ENCODE peak calls at places on chromosomes 6 and 20, in six cellular contexts. One of them, this sample, is unnamed.
A peak's percentile ranks its signal among the peaks of the same experiment; 100 is the strongest.

GRCh38 chr20:58714923-58715708 is 22.5 kb downstream of the NPEPL1 start:
- DNase-seq in IMR-90: no peak
- DNase-seq in A549: no peak
- DNase-seq in K562: no peak
- DNase-seq in SK-N-SH: peak; percentile 29
- DNase-seq in GM12878: no peak
- DNase-seq in this sample: no peak

GRCh38 chr6:30741789-30742315 is 635 bp downstream of the FLOT1 start:
- DNase-seq in A549: no peak
- DNase-seq in GM12878: no peak
- DNase-seq in SK-N-SH: no peak
- DNase-seq in K562: no peak
- DNase-seq in IMR-90: no peak
- DNase-seq in this sample: no peak

GRCh38 chr6:29744621-29745020 is 21.4 kb downstream of the HLA-F start:
- DNase-seq in SK-N-SH: no peak
- DNase-seq in A549: no peak
- DNase-seq in K562: no peak
- DNase-seq in GM12878: no peak
- DNase-seq in IMR-90: no peak
- DNase-seq in this sample: no peak

GRCh38 chr6:111844921-111845320 is 28.3 kb downstream of the FYN start:
- DNase-seq in K562: no peak
- DNase-seq in GM12878: no peak
- DNase-seq in SK-N-SH: no peak
- DNase-seq in A549: no peak
- DNase-seq in IMR-90: no peak
- DNase-seq in this sample: peak; percentile 56

GRCh38 chr6:139433647-139434419 is 59.4 kb upstream of the CITED2 start:
- DNase-seq in K562: peak; percentile 53
- DNase-seq in SK-N-SH: no peak
- DNase-seq in A549: no peak
- DNase-seq in IMR-90: peak; percentile 73
- DNase-seq in GM12878: no peak
- DNase-seq in this sample: no peak

GRCh38 chr6:169936355-169936975 is 185.0 kb downstream of the ERMARD start:
- DNase-seq in IMR-90: no peak
- DNase-seq in GM12878: no peak
- DNase-seq in A549: no peak
- DNase-seq in SK-N-SH: no peak
- DNase-seq in K562: no peak
- DNase-seq in this sample: no peak

GRCh38 chr6:148118303-148118702 is 224.3 kb upstream of the SASH1 start:
- DNase-seq in IMR-90: no peak
- DNase-seq in A549: no peak
- DNase-seq in K562: no peak
- DNase-seq in GM12878: no peak
- DNase-seq in SK-N-SH: no peak
- DNase-seq in this sample: no peak

GRCh38 chr6:155090166-155090565 is 95.1 kb downstream of the TIAM2 start:
- DNase-seq in SK-N-SH: no peak
- DNase-seq in A549: no peak
- DNase-seq in IMR-90: no peak
- DNase-seq in K562: no peak
- DNase-seq in GM12878: no peak
- DNase-seq in this sample: no peak

GRCh38 chr20:59204201-59204894 is 40.7 kb downstream of the ZNF831 start:
- DNase-seq in SK-N-SH: no peak
- DNase-seq in K562: no peak
- DNase-seq in GM12878: no peak
- DNase-seq in IMR-90: no peak
- DNase-seq in A549: no peak
- DNase-seq in this sample: no peak

GRCh38 chr6:121235386-121235785 is 98.9 kb downstream of the TBC1D32 start:
- DNase-seq in A549: no peak
- DNase-seq in K562: no peak
- DNase-seq in SK-N-SH: no peak
- DNase-seq in GM12878: no peak
- DNase-seq in IMR-90: no peak
- DNase-seq in this sample: no peak

GRCh38 chr20:4373454-4373853 is 348.3 kb upstream of the PRND start:
- DNase-seq in K562: no peak
- DNase-seq in GM12878: no peak
- DNase-seq in A549: no peak
- DNase-seq in SK-N-SH: no peak
- DNase-seq in IMR-90: no peak
- DNase-seq in this sample: no peak

GRCh38 chr6:8054276-8054675 is 9.9 kb downstream of the BLOC1S5 start:
- DNase-seq in IMR-90: peak; percentile 57
- DNase-seq in SK-N-SH: no peak
- DNase-seq in A549: no peak
- DNase-seq in K562: no peak
- DNase-seq in GM12878: no peak
- DNase-seq in this sample: no peak

GRCh38 chr6:150720774-150721233 is 121.1 kb downstream of the PLEKHG1 start:
- DNase-seq in A549: no peak
- DNase-seq in K562: no peak
- DNase-seq in SK-N-SH: no peak
- DNase-seq in GM12878: peak; percentile 94
- DNase-seq in IMR-90: no peak
- DNase-seq in this sample: no peak

GRCh38 chr20:50226093-50226974 is 35.7 kb downstream of the CEBPB start:
- DNase-seq in A549: no peak
- DNase-seq in SK-N-SH: no peak
- DNase-seq in IMR-90: peak; percentile 68
- DNase-seq in K562: peak; percentile 22
- DNase-seq in GM12878: no peak
- DNase-seq in this sample: no peak

GRCh38 chr6:11813585-11813984 is 35.0 kb upstream of the ADTRP start:
- DNase-seq in GM12878: no peak
- DNase-seq in IMR-90: no peak
- DNase-seq in A549: no peak
- DNase-seq in SK-N-SH: no peak
- DNase-seq in K562: no peak
- DNase-seq in this sample: no peak

GRCh38 chr6:39211183-39211582 is 18.1 kb downstream of the KCNK5 start:
- DNase-seq in K562: no peak
- DNase-seq in IMR-90: no peak
- DNase-seq in SK-N-SH: no peak
- DNase-seq in A549: no peak
- DNase-seq in GM12878: no peak
- DNase-seq in this sample: no peak

GRCh38 chr6:7726416-7727149 is 684 bp downstream of the BMP6 start:
- DNase-seq in SK-N-SH: peak; percentile 57
- DNase-seq in K562: no peak
- DNase-seq in A549: peak; percentile 19
- DNase-seq in GM12878: no peak
- DNase-seq in IMR-90: no peak
- DNase-seq in this sample: peak; percentile 46

GRCh38 chr6:152575186-152575585 is 62.0 kb downstream of the SYNE1 start:
- DNase-seq in SK-N-SH: no peak
- DNase-seq in GM12878: no peak
- DNase-seq in IMR-90: no peak
- DNase-seq in K562: no peak
- DNase-seq in A549: no peak
- DNase-seq in this sample: no peak

GRCh38 chr6:115133790-115134189 is 791.0 kb upstream of the HS3ST5 start:
- DNase-seq in K562: no peak
- DNase-seq in GM12878: no peak
- DNase-seq in A549: no peak
- DNase-seq in SK-N-SH: no peak
- DNase-seq in IMR-90: no peak
- DNase-seq in this sample: no peak

GRCh38 chr6:45651301-45651700 is 273.6 kb upstream of the SUPT3H start:
- DNase-seq in GM12878: no peak
- DNase-seq in SK-N-SH: no peak
- DNase-seq in A549: no peak
- DNase-seq in K562: no peak
- DNase-seq in IMR-90: no peak
- DNase-seq in this sample: no peak

GRCh38 chr20:61120595-61121515 is 131.2 kb upstream of the CDH4 start:
- DNase-seq in K562: peak; percentile 74
- DNase-seq in A549: no peak
- DNase-seq in SK-N-SH: no peak
- DNase-seq in IMR-90: peak; percentile 69
- DNase-seq in GM12878: no peak
- DNase-seq in this sample: peak; percentile 61

GRCh38 chr20:48489656-48490055 is 338.1 kb downstream of the PREX1 start:
- DNase-seq in IMR-90: no peak
- DNase-seq in GM12878: no peak
- DNase-seq in A549: no peak
- DNase-seq in SK-N-SH: peak; percentile 70
- DNase-seq in K562: no peak
- DNase-seq in this sample: no peak

GRCh38 chr20:15673206-15673605 is 900.0 kb downstream of the KIF16B start:
- DNase-seq in K562: no peak
- DNase-seq in GM12878: no peak
- DNase-seq in SK-N-SH: no peak
- DNase-seq in IMR-90: peak; percentile 86
- DNase-seq in A549: no peak
- DNase-seq in this sample: no peak

GRCh38 chr20:35007413-35007812 is 51.7 kb downstream of the MYH7B start:
- DNase-seq in SK-N-SH: no peak
- DNase-seq in GM12878: no peak
- DNase-seq in A549: no peak
- DNase-seq in IMR-90: no peak
- DNase-seq in K562: no peak
- DNase-seq in this sample: peak; percentile 6

GRCh38 chr20:19644085-19644484 is 114.0 kb upstream of the RIN2 start:
- DNase-seq in GM12878: no peak
- DNase-seq in IMR-90: no peak
- DNase-seq in A549: no peak
- DNase-seq in SK-N-SH: no peak
- DNase-seq in K562: no peak
- DNase-seq in this sample: no peak

GRCh38 chr6:46549155-46549554 is 57.9 kb upstream of the RCAN2 start:
- DNase-seq in A549: no peak
- DNase-seq in IMR-90: no peak
- DNase-seq in GM12878: no peak
- DNase-seq in K562: no peak
- DNase-seq in SK-N-SH: no peak
- DNase-seq in this sample: no peak

GRCh38 chr20:53949319-53949839 is 121.0 kb downstream of the BCAS1 start:
- DNase-seq in A549: no peak
- DNase-seq in K562: no peak
- DNase-seq in IMR-90: peak; percentile 94
- DNase-seq in SK-N-SH: no peak
- DNase-seq in GM12878: no peak
- DNase-seq in this sample: no peak

GRCh38 chr6:35727935-35728662 is 8.7 kb upstream of the ARMC12 start:
- DNase-seq in IMR-90: peak; percentile 94
- DNase-seq in A549: peak; percentile 62
- DNase-seq in K562: peak; percentile 97
- DNase-seq in SK-N-SH: peak; percentile 89
- DNase-seq in GM12878: no peak
- DNase-seq in this sample: peak; percentile 48
- TF ChIP-seq USF2 in IMR-90: peak; percentile 67
- TF ChIP-seq USF2 in A549: peak; percentile 15
- TF ChIP-seq USF2 in K562: peak; percentile 63
- TF ChIP-seq USF2 in SK-N-SH: no peak
- TF ChIP-seq USF2 in GM12878: peak; percentile 3
- TF ChIP-seq USF2 in this sample: no peak

DNA sequence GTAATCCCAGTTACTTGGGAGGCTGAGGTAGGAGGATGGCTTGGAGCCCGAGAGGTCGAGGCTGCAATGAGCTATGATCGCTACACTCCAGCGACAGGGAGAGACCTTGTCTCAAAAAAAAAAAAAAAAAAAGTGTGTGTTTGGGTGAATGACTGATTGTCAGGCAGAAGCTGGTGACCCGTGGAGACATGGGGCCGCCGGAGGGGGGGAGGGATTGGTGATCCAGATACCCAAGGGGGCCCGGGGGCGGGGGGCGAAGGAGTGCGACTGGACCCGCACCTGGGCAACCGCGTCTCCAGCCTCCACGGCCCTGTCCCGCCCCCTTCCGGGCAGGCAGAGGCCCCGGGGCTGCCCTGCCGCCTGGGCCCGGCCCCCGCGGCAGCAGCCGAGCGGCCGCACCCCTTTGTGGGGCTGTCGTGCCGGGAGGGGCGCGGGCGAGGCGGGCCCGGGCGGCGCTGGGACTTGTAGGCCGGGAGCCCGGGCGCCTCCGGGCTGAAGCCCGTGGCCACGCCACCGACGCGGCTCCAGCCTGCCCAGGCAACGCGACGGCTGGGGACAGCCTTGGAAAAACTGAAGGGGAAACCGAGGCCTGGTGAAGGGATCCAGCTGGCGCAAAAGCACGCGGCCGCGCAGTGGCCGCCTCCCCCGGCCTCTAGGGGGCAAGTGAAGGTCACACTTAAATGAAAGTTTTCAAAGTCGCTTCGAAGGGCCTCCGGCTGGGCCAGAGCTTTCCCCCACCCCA is 2.1 kb upstream of the RBM38 start:
- DNase-seq in IMR-90: peak; percentile 15
- DNase-seq in GM12878: no peak
- DNase-seq in A549: no peak
- DNase-seq in SK-N-SH: no peak
- DNase-seq in K562: peak; percentile 89
- DNase-seq in this sample: peak; percentile 78
- TF ChIP-seq USF2 in IMR-90: no peak
- TF ChIP-seq USF2 in GM12878: no peak
- TF ChIP-seq USF2 in A549: no peak
- TF ChIP-seq USF2 in SK-N-SH: no peak
- TF ChIP-seq USF2 in K562: no peak
- TF ChIP-seq USF2 in this sample: no peak

DNA sequence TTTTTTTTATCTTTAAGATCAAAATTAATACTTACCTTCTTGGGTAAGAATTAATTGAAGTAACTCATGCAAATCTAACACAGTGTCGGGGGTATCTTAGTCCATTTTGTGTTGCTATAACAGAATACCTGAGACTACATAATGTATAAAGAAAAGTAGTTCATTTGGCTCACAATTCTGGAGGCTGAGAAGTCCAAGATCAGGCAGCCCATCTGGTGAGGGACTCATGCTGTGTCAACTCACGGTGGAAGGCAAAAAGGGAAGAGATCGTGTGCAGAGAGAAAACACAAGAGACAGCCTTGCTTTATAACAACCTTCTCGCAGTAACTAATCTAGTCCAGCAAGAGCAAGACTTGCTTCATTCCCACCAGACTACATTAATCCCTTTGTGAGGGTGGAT is 92.9 kb upstream of the VSTM2L start:
- DNase-seq in IMR-90: no peak
- DNase-seq in A549: no peak
- DNase-seq in GM12878: no peak
- DNase-seq in SK-N-SH: no peak
- DNase-seq in K562: no peak
- DNase-seq in this sample: no peak
- TF ChIP-seq USF2 in IMR-90: no peak
- TF ChIP-seq USF2 in A549: no peak
- TF ChIP-seq USF2 in GM12878: no peak
- TF ChIP-seq USF2 in SK-N-SH: no peak
- TF ChIP-seq USF2 in K562: no peak
- TF ChIP-seq USF2 in this sample: no peak

DNA sequence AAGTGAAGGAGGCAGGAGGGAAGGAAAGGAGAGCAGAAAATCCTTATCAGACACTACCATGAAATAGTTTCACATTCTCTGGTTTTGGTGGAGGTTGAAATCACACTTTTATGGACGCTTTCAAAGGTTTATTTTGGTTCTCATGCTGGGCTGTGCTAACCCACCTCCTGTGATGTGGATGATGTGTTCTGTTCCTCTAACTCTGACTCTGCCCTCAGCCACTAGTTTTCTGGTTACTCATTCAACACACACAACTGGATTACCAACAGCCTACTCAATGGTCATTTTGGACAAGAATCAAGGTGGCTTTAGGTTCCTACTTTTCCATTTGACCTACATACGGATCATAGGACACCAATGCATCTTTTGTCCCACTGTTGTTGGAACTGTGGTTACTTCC is 522.1 kb upstream of the BTBD3 start:
- DNase-seq in K562: no peak
- DNase-seq in IMR-90: peak; percentile 69
- DNase-seq in SK-N-SH: no peak
- DNase-seq in GM12878: no peak
- DNase-seq in A549: no peak
- DNase-seq in this sample: no peak
- TF ChIP-seq USF2 in K562: no peak
- TF ChIP-seq USF2 in IMR-90: no peak
- TF ChIP-seq USF2 in SK-N-SH: no peak
- TF ChIP-seq USF2 in GM12878: no peak
- TF ChIP-seq USF2 in A549: no peak
- TF ChIP-seq USF2 in this sample: no peak